ENCODE peak calls at places on chromosomes 13 and 19, in four cellular contexts. H is lower leg skin, X is spleen, I is HCT116. Z is an unnamed sample.

GRCh38 chr13:56378566-56378965 is 762.2 kb upstream of the PRR20A start:
- DNase-seq in H (no peak), X (no peak), I (no peak), Z (no peak)

GRCh38 chr19:32296694-32297093 is 48.7 kb upstream of the ZNF507 start:
- DNase-seq in H (no peak), X (no peak), I (no peak), Z (no peak)

GRCh38 chr19:54460230-54461005 is 3.2 kb downstream of the LENG9 start:
- DNase-seq in H (no peak), X (peak), I (no peak), Z (no peak)

GRCh38 chr13:27359203-27359821 is 65.1 kb upstream of the GTF3A start:
- DNase-seq in H (peak), X (peak), I (peak), Z (peak)

GRCh38 chr19:5077209-5077515 is 108.2 kb downstream of the KDM4B start:
- DNase-seq in H (no peak), X (no peak), I (no peak), Z (no peak)

GRCh38 chr13:85417807-85418206 is 381.4 kb downstream of the SLITRK6 start:
- DNase-seq in H (no peak), X (no peak), I (no peak), Z (no peak)

GRCh38 chr19:2983351-2984195 is 6.2 kb downstream of the TLE6 start:
- DNase-seq in H (peak), X (no peak), I (no peak), Z (peak)

GRCh38 chr13:30932481-30933333 is at the start of gene TEX26:
- DNase-seq in H (no peak), X (no peak), I (no peak), Z (no peak)

GRCh38 chr19:30670562-30671513 is 298.7 kb downstream of the ZNF536 start:
- DNase-seq in H (peak), X (peak), I (no peak), Z (no peak)

DNA sequence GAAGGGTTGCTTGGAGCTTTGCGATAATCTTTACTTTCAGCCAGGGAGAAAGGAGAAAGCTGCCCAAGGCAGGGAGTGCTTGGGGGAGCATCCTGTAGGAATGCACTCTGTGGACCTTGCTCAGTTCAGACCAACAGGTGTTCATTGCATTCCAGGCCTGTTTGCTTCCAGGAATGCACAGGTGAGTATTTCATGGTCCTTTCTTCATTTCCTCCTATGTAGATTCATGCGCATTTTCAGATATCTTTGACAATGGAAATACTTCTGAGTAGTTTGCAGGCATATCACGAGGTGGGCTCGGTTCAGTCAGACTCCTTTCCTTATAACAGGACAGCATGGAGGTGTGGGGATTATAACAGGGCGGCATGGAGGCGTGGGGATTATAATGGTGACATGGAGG is 254.8 kb downstream of the FGF9 start:
- DNase-seq in H (no peak), X (no peak), I (no peak), Z (no peak)
- TF ChIP-seq POLR2A in H (no peak), X (no peak), I (no peak), Z (no peak)

GRCh38 chr19:17337675-17338439 is 504 bp downstream of the GTPBP3 start:
- DNase-seq in H (no peak), X (peak), I (no peak), Z (no peak)
- TF ChIP-seq POLR2A in H (no peak), X (no peak), I (no peak), Z (no peak)

GRCh38 chr13:63156816-63157215 is 1741.2 kb upstream of the PCDH20 start:
- DNase-seq in H (no peak), X (no peak), I (no peak), Z (no peak)

GRCh38 chr13:63163903-63164302 is 1748.3 kb upstream of the PCDH20 start:
- DNase-seq in H (no peak), X (no peak), I (no peak), Z (no peak)

GRCh38 chr13:63161219-63161618 is 1745.6 kb upstream of the PCDH20 start:
- DNase-seq in H (no peak), X (no peak), I (no peak), Z (no peak)
- TF ChIP-seq POLR2A in H (no peak), X (no peak), I (no peak), Z (no peak)

GRCh38 chr19:41910240-41910991 is 17.8 kb downstream of the ERFL start:
- DNase-seq in H (no peak), X (peak), I (no peak), Z (no peak)

GRCh38 chr19:41910992-41911888 is 17.0 kb downstream of the ERFL start:
- DNase-seq in H (no peak), X (no peak), I (no peak), Z (no peak)

GRCh38 chr19:41912899-41913475 is 15.3 kb downstream of the ERFL start:
- DNase-seq in H (no peak), X (no peak), I (no peak), Z (no peak)

GRCh38 chr19:41913476-41914190 is 14.6 kb downstream of the ERFL start:
- DNase-seq in H (no peak), X (no peak), I (no peak), Z (no peak)

DNA sequence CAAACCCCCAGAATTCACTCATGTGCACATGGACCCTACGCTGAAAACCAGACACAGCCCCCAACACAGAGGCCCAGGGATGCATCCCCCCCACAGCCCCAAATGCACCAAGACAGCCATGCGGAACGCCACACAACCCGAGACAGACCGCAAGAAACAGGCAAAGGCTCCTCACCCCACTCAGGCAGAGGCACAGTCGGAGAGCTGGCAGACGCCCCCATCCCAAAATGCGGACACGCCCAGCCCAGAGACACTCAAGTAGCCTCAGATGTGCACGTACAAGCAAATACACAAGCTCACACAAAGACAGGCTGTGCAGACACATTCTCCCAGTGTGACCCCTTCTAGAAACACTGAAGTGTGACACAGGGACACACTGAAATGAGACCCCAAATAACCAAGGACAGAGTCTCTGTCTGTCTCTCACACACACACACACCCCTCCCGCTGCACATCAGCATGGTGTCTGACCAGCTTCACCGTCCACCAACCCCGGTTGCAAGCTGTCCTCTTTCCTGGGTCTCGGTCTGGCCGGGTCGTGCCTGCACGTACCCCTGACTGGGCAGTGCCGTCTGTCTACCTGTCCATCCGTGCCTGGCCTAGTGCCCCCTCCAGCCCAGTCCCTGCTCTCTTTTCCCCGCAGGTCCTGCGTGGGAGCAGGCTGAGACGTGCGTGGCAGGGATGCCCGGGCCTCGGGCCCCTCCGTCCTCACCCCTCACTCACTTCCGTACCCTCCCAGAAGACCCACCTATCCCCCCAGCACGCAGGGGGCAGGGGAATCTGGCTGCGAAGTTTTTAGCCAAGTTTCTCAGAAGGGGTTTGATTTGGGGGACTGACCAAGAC is 16.1 kb downstream of the ERFL start:
- DNase-seq in H (no peak), X (no peak), I (no peak), Z (no peak)
- TF ChIP-seq POLR2A in H (no peak), X (no peak), I (no peak), Z (no peak)

DNA sequence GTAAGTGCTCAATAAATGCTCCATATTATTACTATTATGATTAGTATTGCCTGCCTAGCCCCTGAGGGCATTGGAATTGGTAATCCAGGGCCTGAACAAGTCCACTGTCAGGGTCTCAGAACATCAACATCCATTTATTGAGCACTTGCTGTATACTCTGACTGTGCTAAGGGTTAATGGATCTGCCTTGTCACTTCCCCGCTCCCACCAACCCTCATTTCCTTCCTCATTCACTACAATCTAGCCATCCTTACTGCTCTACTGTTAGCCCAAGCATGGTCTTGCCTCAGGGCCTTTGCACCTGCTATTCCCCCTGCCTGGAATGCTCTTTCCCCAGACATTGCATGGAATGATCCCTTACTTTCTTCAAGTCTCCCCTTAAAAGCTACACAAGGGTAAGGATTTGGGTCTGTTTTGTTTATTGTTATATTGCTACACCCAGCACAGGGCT is 12.7 kb upstream of the ANGPTL8 start:
- DNase-seq in H (no peak), X (no peak), I (no peak), Z (no peak)
- TF ChIP-seq POLR2A in H (no peak), X (no peak), I (no peak), Z (no peak)

GRCh38 chr19:42443944-42444398 is 1.2 kb upstream of the CXCL17 start:
- DNase-seq in H (no peak), X (no peak), I (no peak), Z (no peak)
- TF ChIP-seq POLR2A in H (no peak), X (no peak), I (no peak), Z (no peak)

Z was measured in H54.